ENCODE peak calls at places on chromosome 9, in four cellular contexts. One of them, this sample, is unnamed.

GRCh38 chr9:125586173-125586512 is 120.9 kb downstream of the MAPKAP1 start:
- DNase-seq in H7: no peak
- DNase-seq in left lobe of liver: no peak
- DNase-seq in CD4-positive, alpha-beta T cell: no peak
- DNase-seq in this sample: no peak

GRCh38 chr9:83965350-83966208 is 14.4 kb downstream of the HNRNPK start:
- DNase-seq in CD4-positive, alpha-beta T cell: no peak
- DNase-seq in left lobe of liver: no peak
- DNase-seq in H7: no peak
- DNase-seq in this sample: no peak

GRCh38 chr9:77648458-77649108 is 461 bp upstream of the GNA14 start:
- DNase-seq in left lobe of liver: peak
- DNase-seq in H7: peak
- DNase-seq in CD4-positive, alpha-beta T cell: no peak
- DNase-seq in this sample: no peak

GRCh38 chr9:132851421-132851792 is 26.7 kb downstream of the AK8 start:
- DNase-seq in left lobe of liver: no peak
- DNase-seq in CD4-positive, alpha-beta T cell: no peak
- DNase-seq in H7: no peak
- DNase-seq in this sample: no peak

GRCh38 chr9:97511762-97512429 is 10.4 kb downstream of the TMOD1 start:
- DNase-seq in CD4-positive, alpha-beta T cell: no peak
- DNase-seq in H7: no peak
- DNase-seq in left lobe of liver: peak
- DNase-seq in this sample: no peak

GRCh38 chr9:116007824-116008223 is 145.8 kb upstream of the PAPPA start:
- DNase-seq in H7: no peak
- DNase-seq in CD4-positive, alpha-beta T cell: no peak
- DNase-seq in left lobe of liver: no peak
- DNase-seq in this sample: no peak

GRCh38 chr9:111979561-111979960 is 82.9 kb downstream of the UGCG start:
- DNase-seq in H7: no peak
- DNase-seq in CD4-positive, alpha-beta T cell: no peak
- DNase-seq in left lobe of liver: no peak
- DNase-seq in this sample: no peak

GRCh38 chr9:126275386-126276001 is 51.1 kb upstream of the MVB12B start:
- DNase-seq in H7: peak
- DNase-seq in left lobe of liver: no peak
- DNase-seq in CD4-positive, alpha-beta T cell: no peak
- DNase-seq in this sample: no peak

GRCh38 chr9:91580136-91580535 is 156.5 kb upstream of the NFIL3 start:
- DNase-seq in H7: peak
- DNase-seq in left lobe of liver: no peak
- DNase-seq in CD4-positive, alpha-beta T cell: no peak
- DNase-seq in this sample: peak

GRCh38 chr9:117839862-117840261 is 135.7 kb downstream of the TLR4 start:
- DNase-seq in H7: no peak
- DNase-seq in CD4-positive, alpha-beta T cell: no peak
- DNase-seq in left lobe of liver: no peak
- DNase-seq in this sample: no peak

GRCh38 chr9:19999491-20000057 is 210.7 kb upstream of the SLC24A2 start:
- DNase-seq in left lobe of liver: no peak
- DNase-seq in H7: no peak
- DNase-seq in CD4-positive, alpha-beta T cell: no peak
- DNase-seq in this sample: no peak

GRCh38 chr9:121331992-121332685 is 37.9 kb downstream of the STOM start:
- DNase-seq in H7: peak
- DNase-seq in CD4-positive, alpha-beta T cell: no peak
- DNase-seq in left lobe of liver: no peak
- DNase-seq in this sample: no peak

GRCh38 chr9:2489838-2490314 is 131.7 kb upstream of the VLDLR start:
- DNase-seq in H7: no peak
- DNase-seq in CD4-positive, alpha-beta T cell: no peak
- DNase-seq in left lobe of liver: no peak
- DNase-seq in this sample: no peak

GRCh38 chr9:33418090-33418489 is 15.7 kb upstream of the AQP7 start:
- DNase-seq in CD4-positive, alpha-beta T cell: no peak
- DNase-seq in H7: no peak
- DNase-seq in left lobe of liver: no peak
- DNase-seq in this sample: no peak

GRCh38 chr9:37002413-37003217 is 31.5 kb downstream of the PAX5 start:
- DNase-seq in H7: peak
- DNase-seq in CD4-positive, alpha-beta T cell: no peak
- DNase-seq in left lobe of liver: no peak
- DNase-seq in this sample: no peak

GRCh38 chr9:132447346-132447745 is 37.3 kb downstream of the CFAP77 start:
- DNase-seq in left lobe of liver: no peak
- DNase-seq in H7: peak
- DNase-seq in CD4-positive, alpha-beta T cell: no peak
- DNase-seq in this sample: no peak

GRCh38 chr9:88988796-88989641 is 2.2 kb upstream of the S1PR3 start:
- DNase-seq in left lobe of liver: no peak
- DNase-seq in H7: no peak
- DNase-seq in CD4-positive, alpha-beta T cell: no peak
- DNase-seq in this sample: no peak

GRCh38 chr9:14247577-14247976 is 66.4 kb downstream of the NFIB start:
- DNase-seq in CD4-positive, alpha-beta T cell: no peak
- DNase-seq in left lobe of liver: no peak
- DNase-seq in H7: no peak
- DNase-seq in this sample: no peak

GRCh38 chr9:70954126-70954525 is 167.3 kb downstream of the TRPM3 start:
- DNase-seq in left lobe of liver: no peak
- DNase-seq in CD4-positive, alpha-beta T cell: no peak
- DNase-seq in H7: no peak
- DNase-seq in this sample: no peak

GRCh38 chr9:78030553-78031270 is 899 bp downstream of the GNAQ start:
- DNase-seq in left lobe of liver: peak
- DNase-seq in CD4-positive, alpha-beta T cell: peak
- DNase-seq in H7: peak
- DNase-seq in this sample: no peak

GRCh38 chr9:6096821-6097220 is 81.4 kb upstream of the RANBP6 start:
- DNase-seq in left lobe of liver: no peak
- DNase-seq in H7: no peak
- DNase-seq in CD4-positive, alpha-beta T cell: no peak
- DNase-seq in this sample: no peak

GRCh38 chr9:104810421-104811339 is 46.8 kb downstream of the NIPSNAP3B start:
- DNase-seq in H7: no peak
- DNase-seq in CD4-positive, alpha-beta T cell: no peak
- DNase-seq in left lobe of liver: peak
- DNase-seq in this sample: no peak

GRCh38 chr9:123394291-123395235 is 38.6 kb downstream of the CRB2 start:
- DNase-seq in CD4-positive, alpha-beta T cell: no peak
- DNase-seq in H7: peak
- DNase-seq in left lobe of liver: no peak
- DNase-seq in this sample: no peak

GRCh38 chr9:71249729-71250317 is 128.4 kb upstream of the TRPM3 start:
- DNase-seq in H7: peak
- DNase-seq in CD4-positive, alpha-beta T cell: no peak
- DNase-seq in left lobe of liver: no peak
- DNase-seq in this sample: no peak

GRCh38 chr9:36486933-36487481 is 85.7 kb upstream of the MELK start:
- DNase-seq in left lobe of liver: peak
- DNase-seq in H7: peak
- DNase-seq in CD4-positive, alpha-beta T cell: peak
- DNase-seq in this sample: peak

GRCh38 chr9:21931428-21931827 is 62.8 kb downstream of the CDKN2A start:
- DNase-seq in left lobe of liver: no peak
- DNase-seq in CD4-positive, alpha-beta T cell: no peak
- DNase-seq in H7: no peak
- DNase-seq in this sample: no peak

GRCh38 chr9:125271081-125271480 is 9.5 kb downstream of the GAPVD1 start:
- DNase-seq in CD4-positive, alpha-beta T cell: no peak
- DNase-seq in H7: no peak
- DNase-seq in left lobe of liver: no peak
- DNase-seq in this sample: no peak

GRCh38 chr9:100104314-100104713 is 5.3 kb downstream of the INVS start:
- DNase-seq in left lobe of liver: no peak
- DNase-seq in H7: no peak
- DNase-seq in CD4-positive, alpha-beta T cell: no peak
- DNase-seq in this sample: no peak

GRCh38 chr9:106784076-106784475 is 78.9 kb upstream of the ZNF462 start:
- DNase-seq in CD4-positive, alpha-beta T cell: no peak
- DNase-seq in H7: no peak
- DNase-seq in left lobe of liver: no peak
- DNase-seq in this sample: no peak

GRCh38 chr9:119284587-119285337 is 84.5 kb downstream of the BRINP1 start:
- DNase-seq in CD4-positive, alpha-beta T cell: no peak
- DNase-seq in H7: no peak
- DNase-seq in left lobe of liver: no peak
- DNase-seq in this sample: no peak

GRCh38 chr9:122346478-122347347 is 24.1 kb upstream of the PTGS1 start:
- DNase-seq in CD4-positive, alpha-beta T cell: no peak
- DNase-seq in left lobe of liver: peak
- DNase-seq in H7: peak
- DNase-seq in this sample: no peak

This sample was measured in NK-92 treated with Interleukin-12 subunit alpha and Interleukin-12 subunit beta, amount 100 ng/mL, for 24 hours.